ENCODE peak calls at places on chromosomes 5 and 9, in five cellular contexts. P is H1, U is HepG2, O is SK-N-SH, B is K562. V is an unnamed sample.

GRCh38 chr9:69801994-69802393 is 18.6 kb upstream of the CFAP95 start:
- DNase-seq in P (no peak), U (peak), O (no peak), B (no peak), V (no peak)

GRCh38 chr5:114447084-114447773 is 85.4 kb downstream of the KCNN2 start:
- DNase-seq in P (no peak), U (no peak), O (no peak), B (peak), V (no peak)

GRCh38 chr5:78738693-78739300 is 90.2 kb upstream of the LHFPL2 start:
- DNase-seq in P (no peak), U (no peak), O (no peak), B (no peak), V (no peak)

GRCh38 chr9:75096796-75097195 is 8.5 kb downstream of the OSTF1 start:
- DNase-seq in P (no peak), U (no peak), O (no peak), B (no peak), V (no peak)

GRCh38 chr5:143148461-143149170 is 254.9 kb downstream of the NR3C1 start:
- DNase-seq in P (no peak), U (no peak), O (no peak), B (no peak), V (no peak)

GRCh38 chr5:38845555-38846378 is at the start of gene OSMR:
- DNase-seq in P (no peak), U (peak), O (peak), B (peak), V (no peak)

GRCh38 chr5:175590471-175590881 is 67.4 kb upstream of the HRH2 start:
- DNase-seq in P (no peak), U (no peak), O (no peak), B (no peak), V (no peak)

GRCh38 chr5:72346396-72346795 is 26.2 kb downstream of the PTCD2 start:
- DNase-seq in P (no peak), U (peak), O (no peak), B (no peak), V (no peak)

GRCh38 chr5:77843570-77844407 is 67.7 kb upstream of the TBCA start:
- DNase-seq in P (no peak), U (no peak), O (no peak), B (no peak), V (no peak)

GRCh38 chr5:22998362-22998761 is 145.2 kb upstream of the CDH12 start:
- DNase-seq in P (no peak), U (no peak), O (no peak), B (no peak), V (no peak)

DNA sequence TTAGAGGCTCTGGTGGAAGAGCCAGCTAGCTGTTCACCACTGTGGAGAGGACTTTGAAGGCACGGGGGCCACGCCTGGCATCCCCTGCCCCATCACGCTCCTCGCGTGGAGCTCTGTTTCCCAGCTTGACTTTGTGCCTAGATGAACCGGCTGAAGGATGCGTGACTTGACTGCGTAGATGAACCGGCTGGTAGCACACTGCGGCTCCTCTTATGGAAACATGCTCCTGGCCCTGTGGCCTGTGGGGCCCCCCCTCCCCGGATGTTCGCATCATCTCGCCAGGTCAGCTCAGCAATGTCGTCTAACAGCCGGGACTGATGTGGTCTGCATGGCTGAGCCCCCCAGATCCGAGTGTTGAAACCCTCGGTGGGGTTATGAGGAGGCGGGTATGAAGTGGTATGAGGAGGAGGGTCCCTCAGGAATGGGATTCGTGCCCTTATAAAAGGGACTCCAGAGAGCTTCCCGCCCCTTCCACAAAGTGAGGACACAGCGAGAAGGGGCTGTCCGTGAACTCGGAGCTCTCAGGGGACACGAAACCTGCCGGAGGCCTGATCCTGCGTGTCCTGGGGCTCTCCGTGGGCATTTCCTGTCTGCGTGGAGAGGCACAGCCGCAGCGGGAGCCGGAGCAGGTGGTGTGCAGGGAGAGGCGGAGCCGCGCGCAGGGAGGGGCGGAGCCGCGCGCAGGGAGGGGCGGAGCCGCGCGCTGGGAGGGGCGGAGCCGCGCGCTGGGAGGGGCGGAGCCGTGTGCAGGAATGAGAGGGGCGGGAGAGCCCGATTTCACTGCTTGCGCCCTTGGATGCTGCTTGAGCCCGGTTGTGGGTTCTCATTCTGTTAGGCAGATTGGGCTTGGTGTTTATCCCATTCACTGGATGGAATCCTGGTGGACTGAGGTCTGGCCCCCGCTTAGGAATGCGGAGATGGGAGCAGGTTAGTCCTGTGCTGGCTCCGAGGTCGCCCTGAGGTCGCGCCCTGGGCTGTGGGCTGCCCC is 26.5 kb downstream of the NDUFS6 start:
- DNase-seq in P (no peak), U (no peak), O (no peak), B (peak), V (no peak)
- TF ChIP-seq JUND in P (no peak), U (no peak), O (no peak), B (no peak), V (no peak)

DNA sequence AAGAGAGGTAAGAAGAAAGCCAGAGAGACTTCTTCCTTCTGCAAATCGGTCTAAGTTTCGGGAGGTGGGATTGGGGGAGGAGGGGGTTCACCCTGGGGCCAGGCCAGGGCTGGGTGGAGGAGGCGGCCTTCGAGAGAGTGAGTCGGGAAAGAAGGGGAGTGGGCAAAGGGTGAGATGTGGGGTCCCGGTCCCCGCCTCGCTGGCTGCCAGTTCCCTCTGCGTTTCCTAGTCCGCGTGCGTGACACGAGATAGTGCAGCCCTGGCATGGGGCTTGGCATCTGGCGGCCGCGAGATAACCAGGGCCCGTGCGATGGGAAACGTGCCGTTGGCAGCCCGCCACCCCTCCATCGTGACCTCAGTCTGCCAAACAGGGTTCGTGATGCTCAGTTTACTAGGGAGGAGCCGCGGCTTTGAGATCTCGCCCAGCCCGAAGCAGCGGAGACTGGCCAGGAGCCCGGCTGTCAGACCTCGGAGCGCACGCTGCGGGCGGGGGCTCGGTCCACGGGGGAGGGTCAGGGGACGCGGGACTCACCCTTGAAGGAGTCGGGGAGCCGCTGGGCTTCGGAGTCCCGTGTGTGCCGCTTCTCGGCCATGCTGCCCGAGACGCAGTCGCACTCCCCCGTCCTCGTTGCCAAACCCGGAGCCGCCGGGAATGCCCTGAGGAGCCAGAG is at the start of gene STOM:
- DNase-seq in P (no peak), U (peak), O (peak), B (no peak), V (no peak)
- TF ChIP-seq TAF1 in P (peak), U (peak), O (peak), B (no peak), V (no peak)

GRCh38 chr5:157994906-157995519 is 136.1 kb upstream of the CLINT1 start:
- DNase-seq in P (peak), U (peak), O (peak), B (peak), V (peak)
- TF ChIP-seq JUND in P (no peak), U (no peak), O (no peak), B (peak), V (no peak)

DNA sequence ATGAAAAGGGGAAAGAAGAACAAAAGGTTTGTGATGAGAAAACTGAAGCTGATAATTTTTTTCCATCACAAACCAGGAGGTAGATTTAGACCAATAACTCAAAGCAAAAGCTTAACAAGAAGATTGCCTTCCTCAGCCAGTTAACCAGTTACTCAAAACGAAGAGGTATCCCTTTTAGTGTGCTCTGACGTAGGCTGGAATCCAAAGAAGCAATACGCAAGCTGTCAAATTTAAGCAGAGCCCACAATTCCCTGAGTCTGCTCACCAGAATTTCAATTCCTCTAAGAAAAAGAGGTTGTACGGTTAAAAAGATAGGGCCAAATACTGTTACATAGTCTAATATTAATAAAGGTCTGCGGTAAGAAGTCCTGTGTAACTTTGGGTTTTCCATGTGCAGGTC is 61.8 kb downstream of the BRINP1 start:
- DNase-seq in P (no peak), U (no peak), O (no peak), B (no peak), V (no peak)
- TF ChIP-seq TAF1 in P (no peak), U (no peak), O (no peak), B (no peak), V (no peak)

DNA sequence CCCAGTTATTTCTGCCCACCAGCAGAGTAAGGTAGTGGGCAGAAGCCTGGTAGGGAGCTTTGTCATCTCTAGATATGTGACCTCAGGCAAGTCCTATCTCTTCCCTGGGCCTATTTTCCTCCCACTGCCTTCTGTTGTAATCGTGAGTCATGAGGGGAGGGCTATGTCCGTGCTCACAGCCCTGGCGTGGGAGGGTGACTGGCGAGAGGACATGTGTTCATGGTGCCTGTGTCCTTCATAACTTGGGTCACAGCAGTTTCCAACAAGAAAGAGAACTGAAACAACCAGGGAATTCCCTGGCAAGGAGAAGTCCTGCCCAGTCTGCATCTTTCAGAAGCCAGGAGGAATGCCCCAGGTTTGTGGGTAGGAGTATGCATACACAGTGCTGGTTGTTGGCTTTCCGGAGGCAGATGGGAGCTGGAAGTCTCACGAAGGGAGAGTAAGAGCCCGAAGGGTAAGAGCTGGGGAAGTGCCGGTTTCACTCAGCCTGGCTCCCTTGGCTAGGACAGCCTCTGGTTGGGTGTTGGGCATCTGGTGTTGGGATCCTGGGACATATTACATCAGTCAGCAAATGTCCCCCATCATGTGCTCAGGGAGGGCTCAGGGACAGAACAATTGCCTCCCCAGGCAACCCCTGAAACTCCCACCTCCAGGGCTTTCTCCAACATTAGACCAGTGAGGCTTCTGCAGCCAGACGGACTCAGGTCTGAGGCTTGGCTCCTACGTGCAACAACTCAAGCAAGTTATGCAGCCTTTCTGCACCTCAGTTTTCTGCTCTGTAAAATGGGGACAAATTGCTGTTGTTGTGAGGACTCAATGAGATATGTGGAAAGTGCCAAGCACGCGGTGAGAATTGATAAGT is 4.3 kb upstream of the TIFAB start:
- DNase-seq in P (no peak), U (peak), O (no peak), B (peak), V (peak)
- TF ChIP-seq JUND in P (no peak), U (no peak), O (no peak), B (peak), V (no peak)

DNA sequence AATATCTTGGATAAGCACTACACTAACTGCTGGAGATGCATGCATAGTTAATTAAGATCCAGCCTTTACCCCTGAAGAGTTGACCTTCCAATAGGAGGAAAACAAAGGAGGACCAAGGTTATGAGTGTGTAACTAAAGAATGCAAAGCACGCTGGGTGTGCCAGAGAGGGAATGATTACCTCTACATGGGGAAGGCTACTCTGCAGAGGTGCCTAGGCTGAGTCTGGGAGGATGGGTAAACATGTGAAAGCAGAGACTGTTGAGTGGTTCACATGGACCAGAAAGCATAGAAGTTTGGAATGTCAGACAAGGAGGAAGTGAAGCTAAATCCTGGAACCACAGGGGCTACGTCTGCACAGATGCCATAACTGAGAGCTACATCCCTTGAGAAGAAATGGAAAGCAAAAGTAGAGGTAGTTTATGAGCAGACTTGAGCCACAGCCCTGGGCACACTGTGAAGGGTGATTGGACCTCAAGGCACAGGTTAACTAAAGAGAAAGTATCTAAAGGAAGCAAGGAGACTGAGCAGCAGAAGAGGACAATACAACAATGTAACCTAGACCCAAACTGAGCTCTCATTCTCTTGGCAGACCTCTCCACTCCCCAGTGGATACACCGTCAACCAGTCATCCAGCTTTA is 176.1 kb downstream of the DENND1A start:
- DNase-seq in P (no peak), U (no peak), O (no peak), B (no peak), V (no peak)
- TF ChIP-seq TAF1 in P (no peak), U (no peak), O (no peak), B (no peak), V (no peak)

DNA sequence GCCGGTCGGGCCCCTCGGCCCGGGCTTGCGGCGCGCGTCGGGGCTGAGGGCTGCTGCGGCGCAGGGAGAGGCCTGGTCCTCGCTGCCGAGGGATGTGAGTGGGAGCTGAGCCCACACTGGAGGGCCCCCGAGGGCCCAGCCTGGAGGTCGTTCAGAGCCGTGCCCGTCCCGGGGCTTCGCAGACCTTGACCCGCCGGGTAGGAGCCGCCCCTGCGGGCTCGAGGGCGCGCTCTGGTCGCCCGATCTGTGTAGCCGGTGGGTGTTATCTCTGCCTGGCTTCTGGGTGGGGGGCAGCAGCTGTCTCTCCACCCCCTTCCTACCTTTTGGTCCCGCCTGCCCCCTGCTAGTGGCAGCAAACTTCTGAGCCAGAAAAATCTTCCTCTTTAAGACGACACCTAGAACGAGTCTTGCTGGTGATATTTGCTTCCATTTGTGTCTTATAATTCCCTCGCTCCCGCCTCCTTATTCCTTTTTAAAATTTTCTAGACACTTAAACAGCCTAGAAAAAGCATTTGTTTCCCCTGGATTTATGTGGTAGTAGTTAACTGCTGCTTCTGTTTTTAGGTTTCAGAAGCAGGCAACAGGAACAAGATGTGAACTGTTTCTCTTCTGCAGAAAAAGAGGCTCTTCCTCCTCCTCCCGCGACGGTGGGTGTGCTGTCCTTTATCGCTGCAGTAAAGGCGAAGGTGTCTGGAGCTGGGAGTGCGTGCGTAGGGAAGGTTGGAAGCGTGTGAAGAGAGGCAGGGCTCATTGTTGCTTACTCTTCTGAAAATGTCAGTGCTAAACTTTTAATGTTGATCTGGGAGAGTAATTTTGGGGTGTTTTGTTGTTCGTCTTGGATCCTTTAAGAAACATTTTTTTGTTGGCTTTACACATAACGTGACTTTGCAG is 549 bp downstream of the JAK2 start:
- DNase-seq in P (no peak), U (no peak), O (no peak), B (peak), V (no peak)
- TF ChIP-seq JUND in P (no peak), U (no peak), O (no peak), B (no peak), V (no peak)

GRCh38 chr5:152274206-152274605 is 130.9 kb downstream of the NMUR2 start:
- DNase-seq in P (no peak), U (no peak), O (no peak), B (no peak), V (no peak)

GRCh38 chr5:152269533-152269932 is 135.5 kb downstream of the NMUR2 start:
- DNase-seq in P (no peak), U (no peak), O (no peak), B (no peak), V (no peak)

GRCh38 chr5:152270117-152270516 is 135.0 kb downstream of the NMUR2 start:
- DNase-seq in P (no peak), U (no peak), O (no peak), B (no peak), V (no peak)

DNA sequence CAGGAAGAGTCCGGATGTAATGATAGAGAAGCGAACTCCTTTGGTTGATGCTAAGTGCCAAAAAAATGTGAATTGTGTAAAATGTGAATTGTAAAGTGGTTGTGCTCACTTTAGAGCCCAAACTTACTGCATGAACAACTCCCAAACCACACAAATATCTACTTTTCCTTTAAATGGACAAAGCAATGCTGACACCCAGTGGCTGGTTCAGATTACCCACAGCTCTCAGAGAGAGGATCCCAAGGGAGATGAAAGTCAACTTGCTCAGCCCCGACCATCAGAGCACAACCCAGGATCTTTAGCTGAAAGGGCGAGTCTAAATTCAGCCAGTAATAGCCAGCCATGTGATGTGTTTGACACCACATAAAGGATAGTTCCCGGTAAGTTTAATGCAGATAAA is 133.7 kb downstream of the NMUR2 start:
- DNase-seq in P (no peak), U (peak), O (no peak), B (no peak), V (peak)
- TF ChIP-seq TAF1 in P (no peak), U (no peak), O (no peak), B (no peak), V (no peak)

DNA sequence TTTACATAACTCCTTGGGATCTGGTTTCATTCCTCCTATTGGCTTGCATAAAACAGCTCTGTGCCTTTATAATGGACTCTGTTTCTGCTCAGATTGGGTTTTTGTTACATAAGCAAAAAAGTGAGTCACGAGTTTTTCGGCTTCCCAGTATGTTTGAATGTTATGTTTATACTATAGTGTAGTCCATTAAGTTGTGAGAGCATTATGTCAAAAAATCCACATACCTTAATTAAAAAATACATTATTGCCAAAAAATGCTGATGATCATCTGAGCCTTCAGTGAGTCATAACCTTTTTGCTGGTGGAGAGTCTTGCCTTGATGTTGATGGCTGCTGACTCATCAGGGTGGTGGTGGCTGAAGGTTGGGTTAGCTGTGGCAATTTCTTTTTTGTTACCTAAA is 144.6 kb downstream of the CCDC171 start:
- DNase-seq in P (no peak), U (no peak), O (no peak), B (no peak), V (no peak)
- TF ChIP-seq JUND in P (no peak), U (no peak), O (peak), B (no peak), V (no peak)

GRCh38 chr5:135493406-135494180 is 41.4 kb upstream of the TIFAB start:
- DNase-seq in P (no peak), U (no peak), O (no peak), B (no peak), V (no peak)
- TF ChIP-seq TAF1 in P (no peak), U (no peak), O (no peak), B (no peak), V (no peak)

V was measured in GM12878.